ENCODE peak calls at places on chromosomes 7 and 10, in eight cellular contexts. M is cardiac fibroblast, H is HCT116, I is HFF-Myc, W is heart right ventricle, A is PC-3, V is stomach, B is BJ. G is an unnamed sample.
A peak's percentile ranks its signal among the peaks of the same experiment; 100 is the strongest.

GRCh38 chr7:51950811-51951210 is 634.2 kb upstream of the COBL start:
- DNase-seq in M (no peak), H (no peak), I (no peak), W (no peak), A (no peak), V (no peak), B (no peak), G (peak; percentile 80)

GRCh38 chr7:120060283-120060682 is 212.7 kb upstream of the KCND2 start:
- DNase-seq in M (peak; percentile 58), H (no peak), I (no peak), W (no peak), A (no peak), V (no peak), B (no peak), G (no peak)

GRCh38 chr10:70404036-70404905 is at the start of gene EIF4EBP2:
- DNase-seq in M (peak; percentile 98), H (peak; percentile 87), I (peak; percentile 88), W (peak; percentile 99), A (peak; percentile 99), V (peak; percentile 99), B (peak; percentile 83), G (peak; percentile 97)

GRCh38 chr10:133199992-133200611 is 29.9 kb upstream of the UTF1 start:
- DNase-seq in M (no peak), H (no peak), I (no peak), W (no peak), A (no peak), V (no peak), B (no peak), G (no peak)

GRCh38 chr10:4003348-4003973 is 218.5 kb upstream of the KLF6 start:
- DNase-seq in M (no peak), H (no peak), I (no peak), W (no peak), A (no peak), V (no peak), B (no peak), G (no peak)

GRCh38 chr10:50674469-50675254 is 50.9 kb upstream of the SGMS1 start:
- DNase-seq in M (no peak), H (no peak), I (no peak), W (no peak), A (no peak), V (no peak), B (no peak), G (no peak)

GRCh38 chr7:44965937-44966730 is 12.7 kb downstream of the MYO1G start:
- DNase-seq in M (no peak), H (no peak), I (no peak), W (no peak), A (no peak), V (no peak), B (no peak), G (no peak)

GRCh38 chr10:119344381-119344780 is 137.0 kb downstream of the GRK5 start:
- DNase-seq in M (no peak), H (no peak), I (no peak), W (no peak), A (no peak), V (no peak), B (no peak), G (no peak)

GRCh38 chr7:90458104-90458503 is 11.3 kb upstream of the PTTG1IP2 start:
- DNase-seq in M (no peak), H (no peak), I (no peak), W (no peak), A (no peak), V (no peak), B (no peak), G (no peak)

GRCh38 chr7:90455163-90456030 is 14.0 kb upstream of the PTTG1IP2 start:
- DNase-seq in M (peak; percentile 60), H (peak; percentile 28), I (peak; percentile 41), W (peak; percentile 11), A (peak; percentile 67), V (no peak), B (peak; percentile 7), G (peak; percentile 67)

GRCh38 chr7:90461216-90461615 is 8.2 kb upstream of the PTTG1IP2 start:
- DNase-seq in M (peak; percentile 23), H (no peak), I (no peak), W (no peak), A (no peak), V (no peak), B (no peak), G (no peak)

GRCh38 chr7:90453931-90454330 is 15.5 kb upstream of the PTTG1IP2 start:
- DNase-seq in M (no peak), H (no peak), I (no peak), W (no peak), A (no peak), V (no peak), B (no peak), G (no peak)

GRCh38 chr7:90459888-90460287 is 9.6 kb upstream of the PTTG1IP2 start:
- DNase-seq in M (peak; percentile 22), H (no peak), I (no peak), W (no peak), A (peak; percentile 25), V (no peak), B (no peak), G (no peak)
- TF ChIP-seq CTCF in M (peak; percentile 39), H (no peak), I (no peak), W (no peak), A (peak; percentile 44), V (no peak), B (peak; percentile 28), G (peak; percentile 34)

DNA sequence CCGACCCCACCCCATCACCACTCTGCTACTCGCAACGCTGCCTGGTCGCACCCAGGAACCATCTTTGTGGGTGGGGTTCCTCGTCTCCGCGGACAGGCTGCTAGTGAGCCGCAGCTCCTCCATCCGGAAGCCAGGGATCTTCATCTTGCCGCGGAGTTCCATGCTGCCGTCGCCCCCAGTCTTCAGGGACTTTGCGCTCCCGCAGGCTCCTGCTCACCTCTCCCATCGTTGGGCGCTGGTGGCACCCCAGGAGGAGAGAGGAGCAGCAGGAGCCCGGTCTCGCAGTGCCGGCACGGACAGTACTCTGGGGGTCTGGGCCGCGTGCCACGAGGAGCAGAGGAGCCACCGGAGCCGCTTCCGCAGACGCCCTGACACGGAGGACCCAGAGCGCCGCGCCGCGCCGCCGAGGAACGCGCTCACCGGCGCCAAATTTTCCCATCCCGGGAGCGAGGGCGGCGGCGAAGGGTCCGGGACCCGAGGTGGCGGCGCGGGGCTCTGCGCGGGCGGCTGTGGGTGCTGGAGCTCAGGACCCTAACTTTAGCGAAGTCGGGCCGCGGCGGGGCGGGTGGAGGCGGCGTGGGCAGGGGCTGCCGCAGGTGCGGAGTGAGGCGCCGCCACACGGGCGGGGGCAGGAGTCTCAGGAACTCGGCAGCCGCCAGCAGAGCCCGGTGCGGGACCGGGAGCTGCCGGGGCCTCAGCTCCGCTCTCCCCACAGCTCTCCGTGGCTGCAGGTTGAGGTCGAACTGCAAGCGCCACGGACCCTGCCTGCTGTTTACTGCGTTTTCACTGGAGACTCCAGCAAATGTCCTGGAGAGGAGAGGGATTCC is 750.2 kb upstream of the SORCS1 start:
- DNase-seq in M (peak; percentile 0), H (no peak), I (no peak), W (no peak), A (no peak), V (no peak), B (no peak), G (no peak)
- H3K4me3 ChIP-seq in M (no peak overlapping the region), H (no peak overlapping the region), I (peak overlapping the region; percentile 21), W (no peak overlapping the region), A (peak overlapping the region; percentile 59), V (peak overlapping the region; percentile 53), B (no peak overlapping the region), G (peak overlapping the region; percentile 34)

GRCh38 chr10:77289790-77290189 is 347.8 kb downstream of the KCNMA1 start:
- DNase-seq in M (peak; percentile 49), H (no peak), I (no peak), W (no peak), A (no peak), V (no peak), B (no peak), G (no peak)

GRCh38 chr10:77291596-77292505 is 345.8 kb downstream of the KCNMA1 start:
- DNase-seq in M (no peak), H (no peak), I (no peak), W (no peak), A (no peak), V (no peak), B (no peak), G (no peak)

GRCh38 chr10:77287647-77288120 is 349.9 kb downstream of the KCNMA1 start:
- DNase-seq in M (peak; percentile 19), H (no peak), I (no peak), W (peak; percentile 5), A (peak; percentile 76), V (no peak), B (no peak), G (no peak)

GRCh38 chr10:77289027-77289501 is 348.5 kb downstream of the KCNMA1 start:
- DNase-seq in M (no peak), H (no peak), I (no peak), W (no peak), A (no peak), V (no peak), B (no peak), G (no peak)

DNA sequence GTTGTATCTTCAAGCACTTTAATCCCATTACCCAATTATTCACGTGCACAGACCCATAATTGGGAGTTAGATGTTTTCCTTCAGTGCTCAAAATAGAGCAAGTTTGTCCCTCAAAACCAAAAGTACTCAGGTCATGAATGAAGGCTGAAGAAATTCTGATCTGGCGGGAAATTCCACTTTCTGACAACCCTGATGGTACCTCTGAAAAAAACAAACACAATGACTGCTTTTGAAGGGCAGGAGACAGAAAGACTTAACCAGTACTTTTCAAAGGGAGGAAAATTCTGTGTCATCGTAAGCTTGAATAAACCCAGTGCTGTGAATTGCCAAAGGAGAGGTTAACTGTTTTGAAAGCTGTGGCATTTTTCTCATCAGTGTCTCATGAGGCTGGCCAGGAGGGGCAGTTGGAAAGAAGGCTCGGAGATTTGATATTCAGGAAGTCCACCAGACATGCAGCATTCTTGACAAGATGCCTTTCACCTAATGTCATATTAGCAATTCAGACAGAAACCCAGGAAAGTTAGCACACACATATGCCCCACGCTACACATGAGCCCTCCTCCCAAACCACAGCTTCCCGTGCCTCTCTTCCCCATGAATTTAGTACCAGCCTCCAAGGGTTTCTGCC is 347.0 kb downstream of the KCNMA1 start:
- DNase-seq in M (peak; percentile 64), H (no peak), I (no peak), W (no peak), A (peak; percentile 95), V (no peak), B (peak; percentile 87), G (peak; percentile 93)
- TF ChIP-seq CTCF in M (no peak), H (no peak), I (no peak), W (no peak), A (no peak), V (no peak), B (no peak), G (no peak)

GRCh38 chr10:110514848-110515247 is 17.1 kb downstream of the DUSP5 start:
- DNase-seq in M (no peak), H (no peak), I (no peak), W (no peak), A (no peak), V (no peak), B (no peak), G (peak; percentile 10)

GRCh38 chr10:110513949-110514348 is 16.2 kb downstream of the DUSP5 start:
- DNase-seq in M (no peak), H (no peak), I (no peak), W (no peak), A (no peak), V (no peak), B (no peak), G (peak; percentile 9)

GRCh38 chr10:110512461-110513187 is 14.9 kb downstream of the DUSP5 start:
- DNase-seq in M (peak; percentile 87), H (no peak), I (peak; percentile 78), W (no peak), A (peak; percentile 80), V (no peak), B (no peak), G (peak; percentile 92)

GRCh38 chr10:110511734-110512449 is 14.2 kb downstream of the DUSP5 start:
- DNase-seq in M (peak; percentile 86), H (no peak), I (no peak), W (no peak), A (no peak), V (no peak), B (no peak), G (peak; percentile 19)

GRCh38 chr10:110516815-110517492 is 19.2 kb downstream of the DUSP5 start:
- DNase-seq in M (no peak), H (no peak), I (no peak), W (no peak), A (no peak), V (no peak), B (no peak), G (no peak)
- H3K4me3 ChIP-seq in M (no peak overlapping the region), H (no peak overlapping the region), I (no peak overlapping the region), W (no peak overlapping the region), A (no peak overlapping the region), V (no peak overlapping the region), B (no peak overlapping the region), G (no peak overlapping the region)